ENCODE peak calls at places on chromosome 17, in five cellular contexts. F, J, P, S and A are unnamed samples.
A peak's percentile ranks its signal among the peaks of the same experiment; 100 is the strongest.

GRCh38 chr17:6713130-6713917 is at the start of gene SLC13A5:
- DNase-seq in S (peak; percentile 34), F (no peak), J (peak; percentile 38), P (peak; percentile 64), A (no peak)

GRCh38 chr17:32927724-32928526 is at the start of gene TMEM98:
- DNase-seq in S (peak; percentile 52), J (no peak), F (no peak), P (peak; percentile 38), A (no peak)

GRCh38 chr17:35493040-35493439 is 44.4 kb downstream of the SLFN12L start:
- DNase-seq in P (no peak), J (no peak), F (no peak), S (no peak), A (no peak)

GRCh38 chr17:1627219-1627986 is 1.2 kb downstream of the SLC43A2 start:
- DNase-seq in F (no peak), S (peak; percentile 25), J (no peak), P (no peak), A (peak; percentile 48)

GRCh38 chr17:17445925-17446665 is 30.7 kb upstream of the MED9 start:
- DNase-seq in S (no peak), P (no peak), F (no peak), J (no peak), A (no peak)

GRCh38 chr17:18226284-18226945 is 980 bp downstream of the LLGL1 start:
- DNase-seq in J (no peak), F (no peak), P (no peak), S (no peak), A (no peak)

GRCh38 chr17:3635474-3636153 is 436 bp downstream of the SHPK start:
- DNase-seq in J (no peak), F (no peak), S (no peak), P (no peak), A (no peak)

GRCh38 chr17:60371818-60372510 is 20.0 kb downstream of the USP32 start:
- DNase-seq in P (no peak), F (no peak), S (no peak), J (no peak), A (no peak)

GRCh38 chr17:55870044-55870443 is 119.2 kb downstream of the PCTP start:
- DNase-seq in P (no peak), J (no peak), F (no peak), S (no peak), A (no peak)

GRCh38 chr17:72730091-72730490 is 362.4 kb downstream of the SLC39A11 start:
- DNase-seq in P (no peak), S (peak; percentile 30), F (no peak), J (no peak), A (no peak)

GRCh38 chr17:55496094-55496881 is 15.0 kb downstream of the SMIM36 start:
- DNase-seq in P (no peak), J (no peak), F (no peak), S (peak; percentile 23), A (no peak)

GRCh38 chr17:28381141-28381825 is 9.8 kb downstream of the SARM1 start:
- DNase-seq in J (peak; percentile 62), F (no peak), P (no peak), S (no peak), A (no peak)

GRCh38 chr17:68556551-68556950 is 44.3 kb downstream of the PRKAR1A start:
- DNase-seq in P (no peak), F (no peak), S (no peak), J (no peak), A (no peak)

GRCh38 chr17:42193216-42194132 is 820 bp downstream of the GHDC start:
- DNase-seq in S (no peak), J (no peak), P (no peak), F (no peak), A (no peak)

GRCh38 chr17:57442914-57443571 is 186.7 kb downstream of the MSI2 start:
- DNase-seq in P (no peak), J (no peak), F (no peak), S (no peak), A (no peak)

GRCh38 chr17:17693253-17693954 is 12.1 kb downstream of the RAI1 start:
- DNase-seq in P (no peak), F (no peak), J (no peak), S (no peak), A (no peak)

GRCh38 chr17:929547-929946 is 50.0 kb downstream of the NXN start:
- DNase-seq in F (no peak), P (no peak), J (no peak), S (no peak), A (no peak)

GRCh38 chr17:17751489-17751995 is 70.3 kb downstream of the RAI1 start:
- DNase-seq in S (peak; percentile 24), J (no peak), F (no peak), P (no peak), A (no peak)

GRCh38 chr17:34370376-34370996 is 7.5 kb upstream of the CCL1 start:
- DNase-seq in P (no peak), F (no peak), J (no peak), S (no peak), A (no peak)

GRCh38 chr17:31561469-31562412 is 170.3 kb downstream of the RAB11FIP4 start:
- DNase-seq in S (no peak), P (no peak), J (no peak), F (no peak), A (no peak)

GRCh38 chr17:28141783-28142182 is 99.3 kb downstream of the NLK start:
- DNase-seq in F (no peak), J (no peak), P (no peak), S (no peak), A (no peak)

GRCh38 chr17:80800775-80801391 is 190.8 kb upstream of the CHMP6 start:
- DNase-seq in J (no peak), P (no peak), F (no peak), S (no peak), A (no peak)

GRCh38 chr17:29180051-29180787 is at the start of gene MYO18A:
- DNase-seq in S (peak; percentile 86), P (peak; percentile 93), F (no peak), J (peak; percentile 41), A (peak; percentile 91)

GRCh38 chr17:19739241-19740201 is 8.6 kb downstream of the ALDH3A1 start:
- DNase-seq in S (no peak), P (no peak), J (no peak), F (no peak), A (no peak)

GRCh38 chr17:19741832-19742457 is 6.2 kb downstream of the ALDH3A1 start:
- DNase-seq in P (no peak), S (no peak), J (no peak), F (no peak), A (no peak)

GRCh38 chr17:19742495-19742894 is 5.6 kb downstream of the ALDH3A1 start:
- DNase-seq in S (no peak), F (no peak), J (no peak), P (no peak), A (no peak)

GRCh38 chr17:19738757-19739156 is 9.3 kb downstream of the ALDH3A1 start:
- DNase-seq in P (no peak), F (no peak), S (no peak), J (no peak), A (no peak)

DNA sequence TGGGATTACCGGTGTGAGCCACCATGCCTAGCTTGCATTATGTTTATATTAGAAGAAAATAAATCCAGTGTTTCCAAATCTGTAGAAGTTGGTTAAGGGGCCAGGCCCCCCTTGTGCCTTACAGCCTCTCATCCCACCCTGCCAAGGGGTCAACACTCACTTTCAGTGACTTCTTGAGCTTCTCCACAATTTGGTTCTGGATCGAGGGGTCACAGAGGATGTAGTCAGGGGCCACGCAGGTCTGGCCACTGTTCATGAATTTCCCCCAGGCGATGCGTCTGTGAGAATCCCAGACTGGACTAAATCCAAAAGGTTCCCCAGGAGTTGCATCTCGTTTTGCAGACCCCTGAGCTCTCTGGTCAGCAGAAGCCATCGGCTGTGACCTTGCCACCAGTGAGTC is 7.2 kb downstream of the ALDH3A1 start:
- DNase-seq in J (no peak), S (no peak), P (no peak), F (no peak), A (no peak)
- TF ChIP-seq POLR2A in J (no peak), S (no peak), P (no peak), F (no peak), A (no peak)

GRCh38 chr17:43611230-43611969 is 50.3 kb downstream of the MEOX1 start:
- DNase-seq in J (no peak), F (no peak), S (no peak), P (no peak), A (no peak)

GRCh38 chr17:43609613-43610385 is 51.9 kb downstream of the MEOX1 start:
- DNase-seq in F (no peak), P (no peak), S (no peak), J (no peak), A (no peak)

GRCh38 chr17:43604549-43604948 is 57.2 kb downstream of the MEOX1 start:
- DNase-seq in F (no peak), J (no peak), S (no peak), P (no peak), A (no peak)

GRCh38 chr17:43612515-43612914 is 49.2 kb downstream of the MEOX1 start:
- DNase-seq in S (no peak), F (no peak), J (no peak), P (no peak), A (no peak)

DNA sequence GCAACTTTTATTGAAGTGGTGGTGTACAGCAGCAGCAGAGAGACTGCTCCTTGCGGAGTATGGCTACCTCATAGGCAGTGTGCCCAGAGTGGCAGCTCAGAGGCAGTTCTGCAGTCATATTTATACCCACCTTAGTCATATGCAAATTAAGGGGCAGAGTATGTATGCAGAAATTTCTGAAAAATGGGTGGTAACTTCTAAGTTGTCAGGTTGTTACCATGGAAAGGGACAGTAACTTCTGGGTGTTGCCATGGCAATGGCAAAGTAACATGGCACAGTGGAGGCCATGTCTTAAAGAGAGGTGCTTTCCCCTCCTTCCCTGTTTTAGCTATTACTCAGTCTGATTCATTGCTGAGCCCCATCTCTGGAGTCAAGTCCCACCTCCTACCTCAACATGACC is 53.4 kb downstream of the MEOX1 start:
- DNase-seq in F (peak; percentile 28), S (no peak), J (no peak), P (no peak), A (no peak)
- TF ChIP-seq TAF1 in F (no peak), S (no peak), J (no peak), P (no peak), A (no peak)

DNA sequence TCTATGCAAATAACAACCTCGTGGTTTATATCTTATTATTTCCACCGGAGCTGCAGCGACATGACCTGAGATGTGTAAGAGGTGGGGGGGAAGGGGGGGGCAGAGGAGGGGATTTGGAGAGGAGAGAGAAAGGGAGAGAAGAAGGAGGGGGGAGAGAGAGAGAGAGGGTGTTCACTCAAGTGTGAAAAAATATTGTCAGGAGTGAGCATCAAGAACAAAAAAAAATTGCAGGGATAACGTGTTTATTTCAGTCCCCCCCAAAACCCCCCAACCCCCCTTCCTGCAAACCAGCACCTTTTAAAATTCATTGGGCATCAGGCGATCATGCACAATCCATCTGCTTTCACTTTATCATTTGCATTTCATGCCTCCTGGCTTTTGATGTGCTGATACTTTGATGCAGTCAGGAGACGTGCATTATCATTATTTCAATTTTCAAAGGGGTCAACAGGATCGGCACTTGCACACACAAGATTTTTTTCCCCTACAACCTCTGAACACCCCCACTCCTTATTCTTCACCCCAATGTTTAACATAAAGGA is 197.9 kb downstream of the AATF start:
- DNase-seq in J (no peak), F (no peak), S (no peak), P (no peak), A (no peak)
- TF ChIP-seq POLR2AphosphoS5 in J (no peak), F (no peak), S (no peak), P (no peak), A (no peak)

GRCh38 chr17:45812102-45812501 is 28.0 kb downstream of the CRHR1 start:
- DNase-seq in P (no peak), F (no peak), S (peak; percentile 31), J (no peak), A (no peak)

GRCh38 chr17:45813051-45813731 is 29.1 kb downstream of the CRHR1 start:
- DNase-seq in J (peak; percentile 43), P (no peak), S (peak; percentile 54), F (no peak), A (no peak)

GRCh38 chr17:45809484-45809883 is 25.4 kb downstream of the CRHR1 start:
- DNase-seq in J (no peak), F (no peak), S (no peak), P (no peak), A (no peak)

GRCh38 chr17:45808845-45809244 is 24.7 kb downstream of the CRHR1 start:
- DNase-seq in P (no peak), J (no peak), F (no peak), S (no peak), A (no peak)
- TF ChIP-seq POLR2A in P (no peak), J (no peak), F (no peak), S (no peak), A (no peak)